ENCODE peak calls at places on chromosomes 5 and 9, in nine cellular contexts. L is MCF 10A; M is K562; A is NCI-H510A treated with DMSO at 0.1 percent for 48 hours; Q is CD4-positive, alpha-beta T cell; Z is neural crest cell; E is Calu3; V is stimulated activated CD4-positive, alpha-beta T cell treated with anti-CD3 and anti-CD28 coated beads, Interleukin-4, amount 100 ng/mL, for 4 hours; Y is activated effector memory CD4-positive, alpha-beta T cell treated with anti-CD3 and anti-CD28 coated beads, Interleukin-2, amount 50 U/mL, for 16 hours. C is an unnamed sample.

GRCh38 chr9:133758228-133758627 is 20.1 kb upstream of the SARDH start:
- DNase-seq in Q (no peak), A (no peak), E (no peak), Z (no peak), V (no peak), M (no peak), L (no peak), Y (peak), C (peak)

GRCh38 chr5:81778642-81779041 is 27.7 kb upstream of the SSBP2 start:
- DNase-seq in E (no peak), Z (no peak), V (no peak), Y (no peak), Q (no peak), A (no peak), L (no peak), M (no peak), C (no peak)

GRCh38 chr9:3043369-3043768 is 199.5 kb upstream of the PUM3 start:
- DNase-seq in Z (no peak), M (no peak), V (no peak), Y (no peak), A (no peak), Q (no peak), E (no peak), L (no peak), C (no peak)

GRCh38 chr9:133994359-133995011 is 2.4 kb upstream of the VAV2 start:
- DNase-seq in Q (peak), A (peak), Z (peak), E (peak), Y (peak), L (peak), V (peak), M (peak), C (peak)

GRCh38 chr5:142322747-142323479 is 1.9 kb downstream of the SPRY4 start:
- DNase-seq in A (no peak), L (peak), Y (no peak), Z (no peak), M (no peak), E (peak), Q (no peak), V (no peak), C (peak)

GRCh38 chr5:1760656-1761452 is 38.8 kb downstream of the MRPL36 start:
- DNase-seq in M (no peak), E (no peak), V (no peak), Q (no peak), A (no peak), Y (peak), Z (no peak), L (no peak), C (peak)

GRCh38 chr9:135736265-135736978 is 34.4 kb downstream of the KCNT1 start:
- DNase-seq in L (no peak), Z (no peak), Y (no peak), M (no peak), E (no peak), Q (no peak), A (no peak), V (no peak), C (no peak)

GRCh38 chr5:107359033-107359915 is 311.5 kb downstream of the EFNA5 start:
- DNase-seq in E (no peak), L (no peak), A (no peak), V (no peak), Q (no peak), M (no peak), Y (no peak), Z (no peak), C (no peak)

GRCh38 chr5:107985144-107985543 is 314.4 kb upstream of the EFNA5 start:
- DNase-seq in A (no peak), Y (no peak), V (no peak), E (peak), M (no peak), Q (no peak), L (peak), Z (no peak), C (peak)

GRCh38 chr5:168765220-168766037 is 186.3 kb upstream of the PANK3 start:
- DNase-seq in L (no peak), M (no peak), Y (no peak), V (no peak), Q (no peak), Z (no peak), A (no peak), E (no peak), C (peak)

GRCh38 chr5:60262576-60263295 is 369.2 kb upstream of the PDE4D start:
- DNase-seq in M (no peak), Z (no peak), E (no peak), Q (no peak), L (no peak), Y (no peak), V (no peak), A (no peak), C (no peak)

GRCh38 chr9:75589497-75589896 is 301.0 kb upstream of the PCSK5 start:
- DNase-seq in L (no peak), M (no peak), Z (no peak), E (no peak), V (no peak), A (no peak), Y (no peak), Q (no peak), C (no peak)

GRCh38 chr5:176594554-176594953 is 15.4 kb downstream of the GPRIN1 start:
- DNase-seq in A (no peak), V (no peak), L (no peak), E (no peak), Q (no peak), Y (no peak), M (no peak), Z (no peak), C (no peak)

GRCh38 chr5:176365663-176366574 is 632 bp downstream of the ARL10 start:
- DNase-seq in Y (peak), E (peak), Q (peak), V (peak), M (no peak), A (no peak), L (no peak), Z (peak), C (peak)

GRCh38 chr5:54595724-54596123 is 78.2 kb downstream of the SNX18 start:
- DNase-seq in E (no peak), Z (no peak), Q (no peak), M (no peak), L (no peak), A (no peak), Y (no peak), V (no peak), C (no peak)

GRCh38 chr5:38433160-38433861 is 123.1 kb downstream of the LIFR start:
- DNase-seq in V (no peak), Y (no peak), Z (no peak), A (no peak), Q (no peak), M (no peak), L (no peak), E (no peak), C (no peak)

GRCh38 chr5:145510324-145510723 is 324.8 kb downstream of the PRELID2 start:
- DNase-seq in V (no peak), Y (no peak), E (peak), A (no peak), Q (no peak), M (no peak), Z (no peak), L (peak), C (no peak)

GRCh38 chr5:55149396-55149795 is 10.6 kb upstream of the GPX8 start:
- DNase-seq in A (no peak), M (no peak), V (no peak), L (no peak), Z (no peak), Y (no peak), Q (no peak), E (no peak), C (no peak)

GRCh38 chr9:129176786-129177442 is 1.1 kb downstream of the IER5L start:
- DNase-seq in V (no peak), Y (no peak), M (no peak), A (no peak), L (peak), Q (no peak), E (no peak), Z (peak), C (peak)

GRCh38 chr5:155943516-155944407 is 383.2 kb upstream of the SGCD start:
- DNase-seq in Z (peak), A (peak), L (peak), E (peak), V (no peak), Y (peak), M (peak), Q (no peak), C (no peak)

C was measured in tibial artery.